ENCODE peak calls at places on chromosomes 1 and 21, in six cellular contexts. O is lung microvascular endothelial cell; J is left ventricle myocardium superior; U is anterior cingulate cortex; W is KBM-7; H is activated CD4-positive, alpha-beta T cell treated with anti-CD3 and anti-CD28 coated beads, Interleukin-2, amount 10 ng/mL, durations not matched to agents 7 days and 5 days. T is an unnamed sample.

GRCh38 chr1:26838474-26839338 is 12.2 kb downstream of the ZDHHC18 start:
- DNase-seq in W (no peak), U (no peak), O (peak), H (no peak), J (no peak), T (no peak)

GRCh38 chr1:79369091-79369490 is 362.6 kb upstream of the ADGRL4 start:
- DNase-seq in O (no peak), W (no peak), J (no peak), U (no peak), H (no peak), T (no peak)

GRCh38 chr1:154837679-154838171 is 32.4 kb downstream of the KCNN3 start:
- DNase-seq in O (no peak), U (no peak), J (peak), H (no peak), W (no peak), T (no peak)

GRCh38 chr21:45698493-45698947 is 55.0 kb downstream of the PCBP3 start:
- DNase-seq in U (no peak), O (peak), J (peak), H (no peak), W (no peak), T (no peak)

GRCh38 chr1:117318011-117318410 is 49.2 kb upstream of the MAN1A2 start:
- DNase-seq in W (no peak), O (no peak), H (no peak), U (no peak), J (no peak), T (no peak)

GRCh38 chr1:221727146-221728036 is 14.5 kb downstream of the DUSP10 start:
- DNase-seq in O (no peak), J (no peak), H (no peak), U (no peak), W (no peak), T (no peak)

GRCh38 chr1:97160796-97161195 is 439.2 kb downstream of the PTBP2 start:
- DNase-seq in H (no peak), J (no peak), W (no peak), O (peak), U (no peak), T (no peak)

GRCh38 chr1:60898987-60899386 is 183.4 kb upstream of the NFIA start:
- DNase-seq in U (no peak), H (no peak), W (no peak), O (no peak), J (no peak), T (no peak)

GRCh38 chr1:231192620-231193163 is 30.8 kb downstream of the TRIM67 start:
- DNase-seq in W (no peak), U (peak), J (peak), O (peak), H (no peak), T (no peak)

GRCh38 chr1:12453400-12454343 is 164.3 kb downstream of the DHRS3 start:
- DNase-seq in H (no peak), W (no peak), O (no peak), U (no peak), J (no peak), T (no peak)

GRCh38 chr1:218778257-218778656 is 395.4 kb upstream of the LYPLAL1 start:
- DNase-seq in J (no peak), H (no peak), O (no peak), W (no peak), U (no peak), T (no peak)

GRCh38 chr1:183987593-183988318 is 49.8 kb downstream of the COLGALT2 start:
- DNase-seq in U (no peak), O (no peak), J (no peak), H (no peak), W (no peak), T (no peak)

GRCh38 chr21:31630062-31630711 is 29.3 kb upstream of the SOD1 start:
- DNase-seq in J (no peak), W (no peak), H (no peak), O (peak), U (no peak), T (no peak)

GRCh38 chr1:211713231-211713630 is 37.8 kb upstream of the NEK2 start:
- DNase-seq in U (no peak), H (no peak), O (no peak), W (no peak), J (no peak), T (no peak)

GRCh38 chr1:226223786-226224244 is 351 bp downstream of the MIXL1 start:
- DNase-seq in W (peak), H (peak), O (no peak), J (peak), U (no peak), T (no peak)

GRCh38 chr1:66436378-66437135 is 97.4 kb upstream of the SGIP1 start:
- DNase-seq in H (peak), J (no peak), O (peak), U (no peak), W (peak), T (no peak)

GRCh38 chr1:235648407-235648907 is 1.1 kb downstream of the GNG4 start:
- DNase-seq in H (no peak), O (no peak), U (no peak), W (no peak), J (peak), T (no peak)

GRCh38 chr1:91529856-91530255 is 29.2 kb downstream of the CDC7 start:
- DNase-seq in O (peak), U (no peak), J (no peak), W (peak), H (no peak), T (no peak)

GRCh38 chr1:111280267-111280666 is 10.4 kb upstream of the CHIA start:
- DNase-seq in J (no peak), W (no peak), H (no peak), U (no peak), O (no peak), T (no peak)

GRCh38 chr21:34179204-34179935 is 106.0 kb downstream of the MRPS6 start:
- DNase-seq in W (no peak), H (no peak), O (no peak), J (no peak), U (no peak), T (no peak)

GRCh38 chr1:18738617-18739016 is 108.0 kb downstream of the PAX7 start:
- DNase-seq in W (no peak), J (no peak), H (no peak), U (no peak), O (no peak), T (no peak)

GRCh38 chr1:25661043-25661807 is 44.6 kb downstream of the MAN1C1 start:
- DNase-seq in H (no peak), W (no peak), O (no peak), U (no peak), J (no peak), T (no peak)

GRCh38 chr1:170175032-170175431 is 29.3 kb downstream of the NTMT2 start:
- DNase-seq in J (no peak), O (no peak), U (no peak), H (no peak), W (no peak), T (no peak)

GRCh38 chr1:8474369-8474768 is 156.5 kb downstream of the SLC45A1 start:
- DNase-seq in U (no peak), H (no peak), W (no peak), J (no peak), O (no peak), T (no peak)

GRCh38 chr1:44862829-44863406 is 19.9 kb upstream of the PTCH2 start:
- DNase-seq in O (no peak), J (no peak), W (no peak), H (no peak), U (no peak), T (no peak)

GRCh38 chr21:37855568-37856391 is 60.5 kb downstream of the KCNJ6 start:
- DNase-seq in U (no peak), W (no peak), O (peak), J (no peak), H (no peak), T (no peak)

GRCh38 chr21:38258803-38259485 is 2.2 kb downstream of the KCNJ15 start:
- DNase-seq in J (no peak), U (no peak), H (no peak), W (no peak), O (no peak), T (no peak)

GRCh38 chr1:214808845-214809460 is 206.0 kb downstream of the CENPF start:
- DNase-seq in J (no peak), O (peak), W (peak), U (no peak), H (no peak), T (no peak)

GRCh38 chr1:68197891-68198290 is 34.4 kb downstream of the WLS start:
- DNase-seq in J (no peak), U (no peak), H (no peak), W (no peak), O (peak), T (no peak)

GRCh38 chr1:12485231-12486172 is 132.5 kb downstream of the DHRS3 start:
- DNase-seq in O (no peak), W (no peak), U (no peak), H (no peak), J (no peak), T (no peak)

GRCh38 chr1:102191723-102192122 is 195.0 kb upstream of the OLFM3 start:
- DNase-seq in O (peak), H (no peak), W (peak), J (no peak), U (no peak), T (no peak)

GRCh38 chr1:31155216-31155806 is 84.4 kb downstream of the NKAIN1 start:
- DNase-seq in U (peak), W (peak), J (peak), O (peak), H (peak), T (peak)

GRCh38 chr1:29762635-29763034 is 526.3 kb downstream of the PTPRU start:
- DNase-seq in W (no peak), U (no peak), H (no peak), O (no peak), J (no peak), T (no peak)

GRCh38 chr1:229196404-229197224 is 74.3 kb upstream of the RAB4A start:
- DNase-seq in J (no peak), U (no peak), W (no peak), O (no peak), H (no peak), T (no peak)

GRCh38 chr1:24507423-24507804 is 4.8 kb downstream of the RCAN3 start:
- DNase-seq in W (no peak), O (no peak), H (peak), U (no peak), J (no peak), T (no peak)

GRCh38 chr1:42973304-42973703 is 14.6 kb upstream of the SLC2A1 start:
- DNase-seq in O (peak), U (no peak), H (no peak), W (no peak), J (peak), T (no peak)